ENCODE peak calls at places on chromosomes 4 and X, in four cellular contexts. L is activated T-helper 1 cell treated with Interleukin-2 at 50 U/mL for 16 hours; K is iPS-NIHi11; O is activated T-cell treated with anti-CD3 and anti-CD28 coated beads, Interleukin-2, amount 50 U/mL, for 72 hours. J is an unnamed sample.

GRCh38 chrX:70497026-70497425 is 52.4 kb downstream of the DLG3 start:
- DNase-seq in O (no peak), K (no peak), L (no peak), J (no peak)

GRCh38 chr4:26192921-26193894 is 127.6 kb upstream of the RBPJ start:
- DNase-seq in O (peak), L (no peak), K (no peak), J (no peak)

GRCh38 chrX:134174859-134175258 is 62.1 kb upstream of the CCDC160 start:
- DNase-seq in O (no peak), K (peak), L (no peak), J (no peak)

GRCh38 chr4:1012031-1012739 is 759 bp downstream of the FGFRL1 start:
- DNase-seq in L (peak), K (peak), O (peak), J (no peak)

GRCh38 chrX:46587753-46588171 is 14.2 kb downstream of the CHST7 start:
- DNase-seq in L (no peak), O (no peak), K (no peak), J (no peak)

GRCh38 chr4:121794505-121795192 is 6.5 kb upstream of the EXOSC9 start:
- DNase-seq in L (no peak), K (peak), O (no peak), J (no peak)

GRCh38 chrX:94942603-94943002 is 1268.6 kb downstream of the FAM133A start:
- DNase-seq in K (no peak), O (no peak), L (no peak), J (no peak)

GRCh38 chr4:17094209-17094608 is 195.8 kb upstream of the LDB2 start:
- DNase-seq in L (no peak), K (no peak), O (no peak), J (no peak)

GRCh38 chrX:155434906-155435743 is 23.3 kb downstream of the F8A3 start:
- DNase-seq in O (no peak), K (no peak), L (no peak), J (no peak)

GRCh38 chrX:17412692-17413091 is 37.7 kb downstream of the NHS start:
- DNase-seq in O (no peak), K (no peak), L (no peak), J (no peak)

GRCh38 chr4:81757706-81758105 is 286.0 kb upstream of the RASGEF1B start:
- DNase-seq in K (no peak), L (no peak), O (no peak), J (no peak)

GRCh38 chr4:15425520-15425919 is 2.3 kb upstream of the C1QTNF7 start:
- DNase-seq in O (no peak), K (no peak), L (no peak), J (no peak)

GRCh38 chr4:54967289-54967688 is 158.1 kb downstream of the KDR start:
- DNase-seq in L (no peak), O (no peak), K (no peak), J (no peak)

GRCh38 chrX:50852524-50852923 is 38.5 kb upstream of the SHROOM4 start:
- DNase-seq in L (no peak), O (no peak), K (no peak), J (no peak)

GRCh38 chrX:78168065-78168464 is 28.6 kb upstream of the TAF9B start:
- DNase-seq in O (no peak), L (no peak), K (no peak), J (no peak)

GRCh38 chr4:176277162-176277904 is 8.3 kb upstream of the ASB5 start:
- DNase-seq in L (no peak), O (peak), K (peak), J (no peak)

GRCh38 chr4:146369446-146369845 is 152.3 kb downstream of the SLC10A7 start:
- DNase-seq in K (no peak), O (no peak), L (no peak), J (no peak)

GRCh38 chrX:55908685-55909212 is 191.2 kb downstream of the RRAGB start:
- DNase-seq in O (peak), K (peak), L (no peak), J (no peak)

GRCh38 chrX:39609941-39610340 is 487.8 kb downstream of the BCOR start:
- DNase-seq in O (no peak), K (no peak), L (no peak), J (no peak)

GRCh38 chr4:150308824-150309472 is 230.7 kb downstream of the DCLK2 start:
- DNase-seq in O (no peak), K (no peak), L (no peak), J (no peak)

GRCh38 chrX:26845051-26845450 is 618.1 kb downstream of the PPP4R3C start:
- DNase-seq in O (no peak), K (no peak), L (no peak), J (no peak)

GRCh38 chr4:160872491-160872890 is 1291.3 kb downstream of the FSTL5 start:
- DNase-seq in L (no peak), K (no peak), O (no peak), J (no peak)

GRCh38 chrX:73916931-73917657 is 354.1 kb downstream of the CHIC1 start:
- DNase-seq in K (peak), L (no peak), O (no peak), J (no peak)

GRCh38 chr4:113607147-113607720 is 154.3 kb downstream of the CAMK2D start:
- DNase-seq in O (no peak), L (no peak), K (no peak), J (no peak)

GRCh38 chr4:147822128-147822527 is 90.2 kb downstream of the ARHGAP10 start:
- DNase-seq in L (no peak), K (no peak), O (no peak), J (no peak)

GRCh38 chr4:158996669-158997074 is 106.2 kb upstream of the RAPGEF2 start:
- DNase-seq in K (no peak), L (no peak), O (no peak), J (no peak)

GRCh38 chrX:119121341-119121740 is 6.3 kb downstream of the KIAA1210 start:
- DNase-seq in O (no peak), K (no peak), L (no peak), J (no peak)

GRCh38 chr4:64975177-64975576 is 565.9 kb upstream of the TECRL start:
- DNase-seq in K (no peak), L (no peak), O (no peak), J (no peak)

GRCh38 chr4:41346306-41347061 is 89.8 kb downstream of the UCHL1 start:
- DNase-seq in O (no peak), L (no peak), K (peak), J (no peak)

GRCh38 chr4:46804781-46805413 is 104.1 kb downstream of the COX7B2 start:
- DNase-seq in L (no peak), K (no peak), O (no peak), J (no peak)

GRCh38 chrX:135595543-135595942 is 75.1 kb downstream of the INTS6L start:
- DNase-seq in O (no peak), K (no peak), L (no peak), J (no peak)

GRCh38 chrX:134026732-134027311 is 41.4 kb upstream of the GPC3 start:
- DNase-seq in L (no peak), O (peak), K (peak), J (no peak)

GRCh38 chr4:75054089-75054488 is 121.2 kb downstream of the PARM1 start:
- DNase-seq in O (no peak), L (no peak), K (no peak), J (no peak)

GRCh38 chr4:108529984-108530901 is 90.1 kb upstream of the RPL34 start:
- DNase-seq in L (no peak), K (no peak), O (no peak), J (no peak)

GRCh38 chrX:107626916-107627315 is 1.4 kb upstream of the PRPS1 start:
- DNase-seq in O (no peak), L (no peak), K (no peak), J (no peak)

GRCh38 chrX:119694601-119695534 is 1.9 kb upstream of the SEPTIN6 start:
- DNase-seq in K (no peak), L (no peak), O (no peak), J (no peak)

GRCh38 chr4:157221895-157222763 is 1.6 kb downstream of the GRIA2 start:
- DNase-seq in L (no peak), O (no peak), K (peak), J (no peak)

GRCh38 chr4:156830356-156830755 is 141.2 kb downstream of the PDGFC start:
- DNase-seq in K (no peak), L (no peak), O (no peak), J (no peak)